ENCODE peak calls at places on chromosomes 5 and 9, in ten cellular contexts. X, W, Z, P, H, S, O, Y, Q and C are unnamed samples.

GRCh38 chr9:13113751-13114150 is 165.7 kb downstream of the MPDZ start:
- DNase-seq in S (no peak), O (no peak), Q (no peak), P (peak), Z (no peak), X (no peak), Y (no peak), H (no peak), W (no peak), C (no peak)

GRCh38 chr5:179272326-179273073 is 72.8 kb downstream of the ADAMTS2 start:
- DNase-seq in Z (no peak), O (peak), S (no peak), X (no peak), Q (peak), Y (no peak), W (peak), H (no peak), P (no peak), C (no peak)

GRCh38 chr5:76401801-76402250 is 1.3 kb upstream of the IQGAP2 start:
- DNase-seq in X (peak), H (no peak), S (no peak), W (no peak), O (no peak), Q (no peak), P (no peak), Z (peak), Y (no peak), C (no peak)

GRCh38 chr5:150801117-150801927 is 22.8 kb downstream of the SMIM3 start:
- DNase-seq in O (no peak), P (peak), Y (no peak), Q (no peak), H (peak), Z (peak), W (no peak), X (peak), S (peak), C (peak)

GRCh38 chr5:32865475-32865874 is 154.4 kb downstream of the NPR3 start:
- DNase-seq in O (no peak), Q (no peak), Y (no peak), P (peak), S (no peak), Z (no peak), X (no peak), H (no peak), W (no peak), C (no peak)

GRCh38 chr9:33972698-33973097 is 76.0 kb downstream of the UBAP2 start:
- DNase-seq in Z (no peak), H (no peak), Q (no peak), P (no peak), S (no peak), Y (no peak), X (no peak), O (no peak), W (no peak), C (no peak)

GRCh38 chr9:91034521-91034920 is 232.9 kb downstream of the SYK start:
- DNase-seq in Q (peak), Z (no peak), S (no peak), O (no peak), X (no peak), W (peak), Y (no peak), P (no peak), H (no peak), C (no peak)

GRCh38 chr5:126888180-126888579 is 111.2 kb downstream of the LMNB1 start:
- DNase-seq in P (no peak), H (no peak), W (no peak), Y (no peak), X (no peak), Z (no peak), O (no peak), S (no peak), Q (no peak), C (no peak)

GRCh38 chr9:84667571-84668203 is 1.8 kb upstream of the NTRK2 start:
- DNase-seq in Z (peak), S (peak), W (no peak), Y (no peak), O (no peak), Q (no peak), H (peak), P (peak), X (peak), C (peak)

GRCh38 chr5:135452366-135453030 is 347 bp upstream of the TIFAB start:
- DNase-seq in Z (no peak), X (no peak), W (no peak), Q (no peak), S (no peak), O (no peak), H (no peak), P (no peak), Y (no peak), C (no peak)

GRCh38 chr5:31632460-31632859 is 6.5 kb upstream of the PDZD2 start:
- DNase-seq in Y (no peak), S (no peak), Z (no peak), Q (no peak), H (peak), W (no peak), P (no peak), X (no peak), O (no peak), C (no peak)

GRCh38 chr5:20575515-20575914 is 587.5 kb upstream of the CDH18 start:
- DNase-seq in W (no peak), S (peak), X (no peak), H (peak), P (no peak), Q (no peak), O (no peak), Z (no peak), Y (no peak), C (no peak)

GRCh38 chr5:56350595-56351170 is 117.6 kb upstream of the ANKRD55 start:
- DNase-seq in X (no peak), Y (peak), Q (peak), S (no peak), W (peak), H (peak), P (peak), Z (no peak), O (no peak), C (peak)

GRCh38 chr5:115170128-115170923 is 618 bp upstream of the TRIM36 start:
- DNase-seq in Y (no peak), O (no peak), X (no peak), Z (peak), Q (no peak), P (no peak), W (no peak), S (no peak), H (no peak), C (peak)

GRCh38 chr9:35905912-35906679 is at the start of gene HRCT1:
- DNase-seq in H (peak), Q (peak), O (no peak), Y (peak), X (no peak), Z (no peak), P (peak), W (peak), S (peak), C (no peak)

GRCh38 chr5:40623480-40624420 is 56.0 kb upstream of the PTGER4 start:
- DNase-seq in S (no peak), H (no peak), P (no peak), Q (no peak), O (no peak), Y (no peak), W (no peak), X (no peak), Z (no peak), C (no peak)

GRCh38 chr5:17019324-17019723 is 83.2 kb upstream of the MYO10 start:
- DNase-seq in Y (no peak), S (no peak), Z (no peak), W (no peak), Q (no peak), H (peak), X (no peak), O (no peak), P (no peak), C (no peak)

GRCh38 chr5:8363133-8363532 is 494.2 kb downstream of the MTRR start:
- DNase-seq in Y (no peak), O (no peak), S (no peak), H (peak), Z (no peak), X (no peak), W (no peak), P (no peak), Q (no peak), C (no peak)

GRCh38 chr5:143061161-143061945 is 291.2 kb downstream of the ARHGAP26 start:
- DNase-seq in Q (no peak), S (no peak), Y (no peak), P (peak), Z (no peak), W (no peak), X (no peak), H (peak), O (no peak), C (no peak)

GRCh38 chr5:169139381-169140125 is 161.4 kb downstream of the SLIT3 start:
- DNase-seq in Y (no peak), S (no peak), Q (no peak), O (no peak), Z (no peak), H (peak), P (no peak), X (no peak), W (no peak), C (no peak)

GRCh38 chr5:37900692-37901091 is 60.9 kb upstream of the GDNF start:
- DNase-seq in P (peak), O (no peak), Y (no peak), H (peak), S (peak), W (no peak), X (no peak), Z (no peak), Q (peak), C (no peak)

GRCh38 chr9:35076848-35077247 is 2.9 kb downstream of the FANCG start:
- DNase-seq in X (no peak), O (no peak), S (no peak), Z (no peak), H (no peak), Q (no peak), Y (no peak), P (no peak), W (no peak), C (no peak)